ENCODE peak calls at places on chromosome X, in eight cellular contexts. T is stimulated activated CD4-positive, alpha-beta T cell treated with anti-CD3 and anti-CD28 coated beads, Interleukin-15, amount 100 ng/mL, for 24 hours; E is neural crest cell; M is H4; F is NCI-H187; V is activated gamma-delta T cell; C is endothelial cell; J is naive B cell. W is an unnamed sample.

GRCh38 chrX:36856849-36857248 is 151.3 kb upstream of the FAM47C start:
- DNase-seq in T (no peak), E (no peak), M (no peak), F (no peak), V (no peak), C (no peak), J (no peak), W (no peak)

GRCh38 chrX:5915783-5916182 is 312.9 kb downstream of the NLGN4X start:
- DNase-seq in T (no peak), E (no peak), M (no peak), F (no peak), V (no peak), C (no peak), J (no peak), W (no peak)

GRCh38 chrX:11437642-11438379 is 144.6 kb downstream of the AMELX start:
- DNase-seq in T (no peak), E (no peak), M (peak; percentile 57), F (no peak), V (no peak), C (no peak), J (no peak), W (no peak)

GRCh38 chrX:139691843-139692505 is 16.0 kb downstream of the MCF2 start:
- DNase-seq in T (no peak), E (peak; percentile 3), M (no peak), F (no peak), V (no peak), C (peak; percentile 10), J (no peak), W (peak; percentile 0)

GRCh38 chrX:41561045-41561444 is 113.9 kb downstream of the NYX start:
- DNase-seq in T (peak; percentile 39), E (no peak), M (peak; percentile 86), F (no peak), V (no peak), C (peak; percentile 2), J (no peak), W (peak; percentile 25)

GRCh38 chrX:111914398-111915092 is 38.6 kb downstream of the TRPC5OS start:
- DNase-seq in T (no peak), E (no peak), M (peak; percentile 76), F (no peak), V (no peak), C (no peak), J (no peak), W (no peak)

GRCh38 chrX:43560247-43560946 is 95.7 kb upstream of the MAOA start:
- DNase-seq in T (no peak), E (no peak), M (no peak), F (no peak), V (no peak), C (no peak), J (no peak), W (no peak)

GRCh38 chrX:41931591-41931990 is 8.2 kb upstream of the CASK start:
- DNase-seq in T (no peak), E (no peak), M (no peak), F (no peak), V (no peak), C (no peak), J (no peak), W (no peak)

GRCh38 chrX:136745215-136746173 is 35.2 kb downstream of the ARHGEF6 start:
- DNase-seq in T (no peak), E (no peak), M (no peak), F (no peak), V (no peak), C (no peak), J (no peak), W (no peak)

GRCh38 chrX:4182010-4182806 is 468.8 kb upstream of the PRKX start:
- DNase-seq in T (no peak), E (no peak), M (no peak), F (no peak), V (no peak), C (no peak), J (no peak), W (no peak)

GRCh38 chrX:9745417-9746115 is 20.1 kb downstream of the GPR143 start:
- DNase-seq in T (no peak), E (no peak), M (peak; percentile 23), F (no peak), V (no peak), C (peak; percentile 29), J (no peak), W (no peak)

GRCh38 chrX:104156630-104157529 is at the start of gene SLC25A53:
- DNase-seq in T (peak; percentile 78), E (peak; percentile 49), M (peak; percentile 80), F (peak; percentile 81), V (peak; percentile 55), C (peak; percentile 67), J (peak; percentile 79), W (peak; percentile 79)

GRCh38 chrX:9525511-9526248 is 60.8 kb downstream of the TBL1X start:
- DNase-seq in T (no peak), E (peak; percentile 17), M (no peak), F (no peak), V (no peak), C (no peak), J (peak; percentile 19), W (no peak)

GRCh38 chrX:34875204-34875603 is 67.4 kb upstream of the FAM47B start:
- DNase-seq in T (no peak), E (no peak), M (peak; percentile 51), F (no peak), V (no peak), C (no peak), J (no peak), W (no peak)

GRCh38 chrX:4277122-4277521 is 563.7 kb upstream of the PRKX start:
- DNase-seq in T (no peak), E (no peak), M (no peak), F (no peak), V (no peak), C (no peak), J (no peak), W (no peak)

GRCh38 chrX:147191361-147191760 is 376.8 kb upstream of the CXorf51A start:
- DNase-seq in T (no peak), E (no peak), M (no peak), F (no peak), V (no peak), C (no peak), J (no peak), W (no peak)

GRCh38 chrX:149996515-149996914 is 58.2 kb upstream of the EOLA2 start:
- DNase-seq in T (no peak), E (no peak), M (no peak), F (no peak), V (no peak), C (no peak), J (no peak), W (no peak)

GRCh38 chrX:150050387-150050786 is 112.1 kb upstream of the EOLA2 start:
- DNase-seq in T (no peak), E (no peak), M (no peak), F (no peak), V (no peak), C (no peak), J (no peak), W (no peak)

GRCh38 chrX:17967888-17968287 is 106.8 kb upstream of the RAI2 start:
- DNase-seq in T (no peak), E (no peak), M (no peak), F (peak; percentile 76), V (no peak), C (no peak), J (no peak), W (no peak)

GRCh38 chrX:115892787-115893671 is 277.5 kb upstream of the AGTR2 start:
- DNase-seq in T (no peak), E (no peak), M (peak; percentile 23), F (peak; percentile 83), V (no peak), C (no peak), J (peak; percentile 36), W (no peak)

GRCh38 chrX:108537005-108537404 is 97.4 kb downstream of the COL4A5 start:
- DNase-seq in T (peak; percentile 3), E (peak; percentile 31), M (peak; percentile 21), F (no peak), V (no peak), C (peak; percentile 24), J (no peak), W (no peak)

GRCh38 chrX:111348363-111348927 is 63.5 kb downstream of the DCX start:
- DNase-seq in T (no peak), E (no peak), M (no peak), F (peak; percentile 46), V (no peak), C (no peak), J (no peak), W (no peak)

GRCh38 chrX:72381439-72382198 is 75.9 kb upstream of the CITED1 start:
- DNase-seq in T (no peak), E (no peak), M (no peak), F (no peak), V (no peak), C (no peak), J (no peak), W (no peak)

GRCh38 chrX:70129811-70130210 is 3.4 kb upstream of the IGBP1 start:
- DNase-seq in T (no peak), E (no peak), M (no peak), F (no peak), V (no peak), C (no peak), J (no peak), W (no peak)

GRCh38 chrX:36562986-36563385 is 445.2 kb upstream of the FAM47C start:
- DNase-seq in T (no peak), E (no peak), M (no peak), F (no peak), V (no peak), C (no peak), J (no peak), W (no peak)

GRCh38 chrX:36983831-36984230 is 24.3 kb upstream of the FAM47C start:
- DNase-seq in T (no peak), E (no peak), M (no peak), F (no peak), V (no peak), C (no peak), J (no peak), W (no peak)

GRCh38 chrX:15242899-15243555 is 26.9 kb downstream of the ASB9 start:
- DNase-seq in T (peak; percentile 41), E (peak; percentile 18), M (peak; percentile 63), F (no peak), V (no peak), C (peak; percentile 6), J (peak; percentile 6), W (peak; percentile 12)

GRCh38 chrX:40285876-40286275 is 188.1 kb upstream of the BCOR start:
- DNase-seq in T (no peak), E (no peak), M (no peak), F (no peak), V (no peak), C (no peak), J (no peak), W (no peak)

GRCh38 chrX:104112326-104112951 is at the start of gene ZCCHC18:
- DNase-seq in T (peak; percentile 48), E (peak; percentile 64), M (peak; percentile 32), F (peak; percentile 44), V (peak; percentile 31), C (peak; percentile 66), J (peak; percentile 48), W (peak; percentile 69)

GRCh38 chrX:10327651-10328050 is 170.9 kb downstream of the CLCN4 start:
- DNase-seq in T (no peak), E (no peak), M (peak; percentile 44), F (no peak), V (no peak), C (no peak), J (no peak), W (no peak)

GRCh38 chrX:122572461-122572860 is 611.6 kb upstream of the GRIA3 start:
- DNase-seq in T (no peak), E (no peak), M (no peak), F (no peak), V (no peak), C (no peak), J (no peak), W (no peak)

GRCh38 chrX:48787809-48788471 is 1.6 kb downstream of the GATA1 start:
- DNase-seq in T (no peak), E (no peak), M (no peak), F (no peak), V (no peak), C (no peak), J (no peak), W (no peak)

GRCh38 chrX:2351321-2351720 is 149.5 kb downstream of the DHRSX start:
- DNase-seq in T (no peak), E (no peak), M (peak; percentile 71), F (no peak), V (no peak), C (no peak), J (no peak), W (no peak)

GRCh38 chrX:56281789-56282188 is 49.6 kb downstream of the KLF8 start:
- DNase-seq in T (no peak), E (no peak), M (no peak), F (no peak), V (no peak), C (peak; percentile 3), J (no peak), W (no peak)